ENCODE peak calls at places on chromosomes 3 and 15, in nine cellular contexts. V is astrocyte of the cerebellum; L is stimulated activated CD4-positive, alpha-beta T cell treated with anti-CD3 and anti-CD28 coated beads, Interleukin-2, amount 100 ng/mL, for 48 hours; U is H7; A is OCI-M1; R is memory B cell; Q is GM04504; E is choroid plexus epithelial cell; I is colonic mucosa. O is an unnamed sample.
A peak's percentile ranks its signal among the peaks of the same experiment; 100 is the strongest.

GRCh38 chr3:25648107-25648535 is 16.6 kb downstream of the TOP2B start:
- DNase-seq in R (peak; percentile 87), I (peak; percentile 88), E (peak; percentile 91), U (peak; percentile 52), A (peak; percentile 92), V (peak; percentile 76), Q (peak; percentile 54), L (peak; percentile 92), O (peak; percentile 79)

GRCh38 chr15:76065267-76065666 is 5.5 kb downstream of the TMEM266 start:
- DNase-seq in Q (no peak), R (no peak), L (no peak), E (no peak), U (no peak), A (peak; percentile 15), V (no peak), I (no peak), O (no peak)

GRCh38 chr3:141241248-141242034 is 9.8 kb downstream of the PXYLP1 start:
- DNase-seq in L (no peak), Q (no peak), U (no peak), I (no peak), E (no peak), A (no peak), R (no peak), V (no peak), O (no peak)

GRCh38 chr3:124034016-124034808 is 42.3 kb upstream of the ROPN1 start:
- DNase-seq in I (peak; percentile 31), A (peak; percentile 23), L (no peak), R (peak; percentile 13), U (peak; percentile 86), V (no peak), E (peak; percentile 6), Q (no peak), O (no peak)

GRCh38 chr3:58173670-58174472 is 36.9 kb downstream of the DNASE1L3 start:
- DNase-seq in U (peak; percentile 71), E (peak; percentile 44), A (peak; percentile 36), R (no peak), L (no peak), Q (no peak), I (peak; percentile 68), V (no peak), O (no peak)

GRCh38 chr3:178597388-178597787 is 61.2 kb downstream of the KCNMB2 start:
- DNase-seq in U (no peak), A (no peak), Q (no peak), I (no peak), V (no peak), E (no peak), R (no peak), L (no peak), O (peak; percentile 12)

GRCh38 chr3:150691414-150692040 is 12.2 kb downstream of the ERICH6 start:
- DNase-seq in E (no peak), I (no peak), R (no peak), A (peak; percentile 10), Q (no peak), U (no peak), L (no peak), V (no peak), O (no peak)

GRCh38 chr15:62465173-62465572 is 300.1 kb upstream of the C2CD4B start:
- DNase-seq in R (no peak), E (no peak), U (no peak), Q (no peak), L (no peak), I (no peak), V (no peak), A (no peak), O (no peak)

GRCh38 chr3:25558106-25558505 is 106.6 kb downstream of the TOP2B start:
- DNase-seq in V (peak; percentile 65), U (no peak), E (peak; percentile 90), A (no peak), I (no peak), R (no peak), Q (no peak), L (no peak), O (no peak)

GRCh38 chr3:23740517-23741402 is 65.0 kb upstream of the UBE2E1 start:
- DNase-seq in A (peak; percentile 48), R (no peak), Q (no peak), E (peak; percentile 26), U (peak; percentile 42), I (peak; percentile 76), V (no peak), L (no peak), O (no peak)

GRCh38 chr3:44019736-44020135 is 221.9 kb upstream of the TOPAZ1 start:
- DNase-seq in I (no peak), A (no peak), Q (no peak), L (no peak), E (no peak), V (peak; percentile 5), U (peak; percentile 54), R (no peak), O (no peak)

GRCh38 chr3:33315826-33316225 is 38.6 kb downstream of the FBXL2 start:
- DNase-seq in V (peak; percentile 38), E (peak; percentile 64), R (no peak), A (no peak), L (no peak), I (no peak), Q (no peak), U (no peak), O (no peak)

GRCh38 chr15:59923508-59923907 is 80.6 kb upstream of the FOXB1 start:
- DNase-seq in V (no peak), L (no peak), Q (no peak), I (no peak), R (no peak), E (no peak), U (no peak), A (no peak), O (no peak)

GRCh38 chr15:43215961-43216360 is 4.9 kb downstream of the EPB42 start:
- DNase-seq in I (no peak), R (no peak), A (no peak), Q (no peak), E (peak; percentile 35), U (no peak), V (no peak), L (no peak), O (no peak)

GRCh38 chr3:133457465-133458067 is 57.7 kb downstream of the BFSP2 start:
- DNase-seq in L (no peak), U (no peak), I (no peak), E (no peak), A (peak; percentile 56), V (no peak), Q (no peak), R (no peak), O (no peak)

GRCh38 chr3:4038351-4038750 is 239.1 kb downstream of the LRRN1 start:
- DNase-seq in U (no peak), Q (no peak), I (no peak), V (no peak), R (no peak), E (no peak), A (no peak), L (no peak), O (no peak)

GRCh38 chr3:183697610-183698317 is at the start of gene YEATS2:
- DNase-seq in A (peak; percentile 66), Q (peak; percentile 28), L (peak; percentile 71), E (peak; percentile 54), U (peak; percentile 99), R (peak; percentile 68), V (no peak), I (peak; percentile 67), O (peak; percentile 76)

GRCh38 chr3:71972031-71972430 is 187.1 kb upstream of the PROK2 start:
- DNase-seq in A (no peak), V (no peak), U (no peak), I (no peak), E (no peak), Q (peak; percentile 71), L (no peak), R (no peak), O (no peak)

GRCh38 chr3:69079269-69080159 is 651 bp downstream of the UBA3 start:
- DNase-seq in Q (no peak), V (no peak), I (no peak), A (peak; percentile 26), L (no peak), E (no peak), R (no peak), U (peak; percentile 80), O (no peak)

GRCh38 chr15:67096536-67097294 is 31.3 kb downstream of the SMAD3 start:
- DNase-seq in I (no peak), L (no peak), R (no peak), Q (no peak), E (no peak), A (no peak), U (no peak), V (no peak), O (no peak)

GRCh38 chr3:89061257-89061656 is 46.2 kb upstream of the EPHA3 start:
- DNase-seq in R (no peak), V (no peak), A (no peak), I (no peak), L (no peak), E (no peak), Q (no peak), U (no peak), O (no peak)

GRCh38 chr15:63945005-63945788 is 101.1 kb downstream of the DAPK2 start:
- DNase-seq in E (peak; percentile 69), V (no peak), I (peak; percentile 87), L (peak; percentile 72), U (peak; percentile 85), Q (no peak), R (peak; percentile 58), A (peak; percentile 88), O (peak; percentile 72)

GRCh38 chr15:90266061-90266431 is 574 bp downstream of the NGRN start:
- DNase-seq in E (peak; percentile 20), R (no peak), A (peak; percentile 72), L (peak; percentile 41), U (peak; percentile 65), V (peak; percentile 5), Q (no peak), I (peak; percentile 60), O (no peak)

GRCh38 chr3:142586803-142587406 is 8.4 kb upstream of the ATR start:
- DNase-seq in V (peak; percentile 70), L (peak; percentile 13), I (peak; percentile 59), A (peak; percentile 85), Q (peak; percentile 62), U (peak; percentile 41), E (peak; percentile 85), R (no peak), O (peak; percentile 67)

GRCh38 chr3:27253831-27254230 is 115.4 kb downstream of the NEK10 start:
- DNase-seq in A (peak; percentile 53), V (peak; percentile 16), R (no peak), L (peak; percentile 1), I (peak; percentile 66), Q (peak; percentile 14), U (peak; percentile 58), E (peak; percentile 65), O (peak; percentile 20)